ENCODE peak calls at places on chromosomes 2 and 18, in six cellular contexts. One of them, this sample, is unnamed.

GRCh38 chr2:24820175-24820513 is 26.9 kb downstream of the CENPO start:
- DNase-seq in fibroblast of villous mesenchyme: no peak
- DNase-seq in breast epithelium: no peak
- DNase-seq in foreskin fibroblast: no peak
- DNase-seq in tibial nerve: no peak
- DNase-seq in heart right ventricle: no peak
- DNase-seq in this sample: no peak

GRCh38 chr2:11389048-11389413 is 44.6 kb upstream of the ROCK2 start:
- DNase-seq in tibial nerve: no peak
- DNase-seq in heart right ventricle: no peak
- DNase-seq in fibroblast of villous mesenchyme: no peak
- DNase-seq in foreskin fibroblast: no peak
- DNase-seq in breast epithelium: no peak
- DNase-seq in this sample: no peak

GRCh38 chr2:74585406-74586182 is 31.1 kb downstream of the DOK1 start:
- DNase-seq in breast epithelium: no peak
- DNase-seq in heart right ventricle: peak
- DNase-seq in foreskin fibroblast: no peak
- DNase-seq in fibroblast of villous mesenchyme: no peak
- DNase-seq in tibial nerve: peak
- DNase-seq in this sample: no peak

GRCh38 chr2:131049150-131049718 is 44.0 kb downstream of the FAM168B start:
- DNase-seq in tibial nerve: no peak
- DNase-seq in foreskin fibroblast: no peak
- DNase-seq in breast epithelium: no peak
- DNase-seq in heart right ventricle: no peak
- DNase-seq in fibroblast of villous mesenchyme: no peak
- DNase-seq in this sample: no peak

GRCh38 chr2:188902906-188903305 is 71.3 kb upstream of the COL3A1 start:
- DNase-seq in fibroblast of villous mesenchyme: peak
- DNase-seq in tibial nerve: no peak
- DNase-seq in heart right ventricle: no peak
- DNase-seq in breast epithelium: no peak
- DNase-seq in foreskin fibroblast: no peak
- DNase-seq in this sample: no peak

GRCh38 chr18:33014060-33014796 is 241.4 kb upstream of the KLHL14 start:
- DNase-seq in foreskin fibroblast: no peak
- DNase-seq in tibial nerve: no peak
- DNase-seq in fibroblast of villous mesenchyme: peak
- DNase-seq in heart right ventricle: no peak
- DNase-seq in breast epithelium: no peak
- DNase-seq in this sample: no peak

GRCh38 chr2:168211664-168212163 is 35.7 kb downstream of the STK39 start:
- DNase-seq in fibroblast of villous mesenchyme: no peak
- DNase-seq in tibial nerve: no peak
- DNase-seq in heart right ventricle: no peak
- DNase-seq in breast epithelium: no peak
- DNase-seq in foreskin fibroblast: no peak
- DNase-seq in this sample: no peak

GRCh38 chr2:233148354-233148753 is 88.2 kb downstream of the INPP5D start:
- DNase-seq in heart right ventricle: no peak
- DNase-seq in foreskin fibroblast: no peak
- DNase-seq in breast epithelium: no peak
- DNase-seq in tibial nerve: no peak
- DNase-seq in fibroblast of villous mesenchyme: no peak
- DNase-seq in this sample: no peak

GRCh38 chr2:3495956-3496355 is 23.4 kb downstream of the ADI1 start:
- DNase-seq in fibroblast of villous mesenchyme: no peak
- DNase-seq in foreskin fibroblast: no peak
- DNase-seq in tibial nerve: no peak
- DNase-seq in breast epithelium: no peak
- DNase-seq in heart right ventricle: no peak
- DNase-seq in this sample: no peak

GRCh38 chr2:189096769-189097447 is 82.7 kb downstream of the COL5A2 start:
- DNase-seq in breast epithelium: no peak
- DNase-seq in fibroblast of villous mesenchyme: peak
- DNase-seq in tibial nerve: no peak
- DNase-seq in foreskin fibroblast: peak
- DNase-seq in heart right ventricle: no peak
- DNase-seq in this sample: peak

GRCh38 chr2:28357055-28357454 is 35.6 kb upstream of the FOSL2 start:
- DNase-seq in foreskin fibroblast: no peak
- DNase-seq in heart right ventricle: no peak
- DNase-seq in fibroblast of villous mesenchyme: no peak
- DNase-seq in tibial nerve: no peak
- DNase-seq in breast epithelium: no peak
- DNase-seq in this sample: no peak

DNA sequence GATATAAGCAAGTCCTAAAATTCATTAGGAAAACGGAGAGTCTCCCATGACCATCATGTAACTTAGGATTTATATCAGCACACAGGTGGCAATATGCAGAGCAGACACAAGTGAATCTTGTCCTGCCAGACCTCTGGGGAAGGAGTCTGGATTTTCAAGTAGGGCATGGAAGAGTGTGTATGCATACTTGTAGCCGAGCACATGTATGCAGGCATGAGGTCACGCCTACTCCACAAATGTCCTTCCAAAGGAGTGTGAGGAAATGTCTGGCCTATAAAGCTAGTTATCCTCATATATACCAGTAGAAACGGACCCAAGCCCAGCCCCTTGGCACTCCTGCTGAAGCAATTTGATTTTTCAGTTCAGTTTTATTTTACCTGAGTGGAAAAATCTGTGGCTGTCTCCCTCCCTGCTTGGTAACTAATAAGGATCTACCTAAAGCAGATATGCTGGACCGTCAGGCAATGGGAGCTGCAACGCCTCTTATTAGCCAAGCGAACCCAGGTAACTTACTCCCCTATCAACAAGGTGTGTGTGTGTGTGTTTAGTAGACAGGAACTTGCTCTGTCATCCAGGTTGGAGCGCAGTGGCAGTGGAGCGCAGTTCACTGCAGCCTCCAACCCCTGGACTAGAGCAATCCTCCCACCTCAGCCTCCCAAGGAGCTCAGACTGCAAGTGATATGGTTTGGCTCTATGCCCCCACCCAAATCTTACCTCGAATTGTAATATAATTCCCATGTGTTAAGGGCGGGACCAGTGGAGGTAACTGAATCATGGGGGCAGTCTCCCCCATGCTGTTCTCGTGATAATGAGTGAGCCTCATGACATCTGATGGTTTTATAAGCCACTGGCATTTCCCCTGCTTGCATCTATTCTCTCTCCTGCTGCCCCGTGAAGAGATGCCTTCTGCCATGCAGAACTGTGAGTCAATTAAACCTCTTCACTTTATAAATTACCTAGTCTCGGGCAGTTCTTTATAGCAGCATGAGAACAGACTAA is 2.8 kb downstream of the STAT1 start:
- DNase-seq in foreskin fibroblast: no peak
- DNase-seq in breast epithelium: no peak
- DNase-seq in tibial nerve: no peak
- DNase-seq in fibroblast of villous mesenchyme: no peak
- DNase-seq in heart right ventricle: no peak
- DNase-seq in this sample: no peak
- H3K4me3 ChIP-seq in foreskin fibroblast: peak
- H3K4me3 ChIP-seq in breast epithelium: peak
- H3K4me3 ChIP-seq in tibial nerve: no peak
- H3K4me3 ChIP-seq in fibroblast of villous mesenchyme: no peak
- H3K4me3 ChIP-seq in heart right ventricle: peak
- H3K4me3 ChIP-seq in this sample: no peak

GRCh38 chr2:195532628-195533271 is 124.3 kb upstream of the SLC39A10 start:
- DNase-seq in breast epithelium: no peak
- DNase-seq in fibroblast of villous mesenchyme: peak
- DNase-seq in tibial nerve: no peak
- DNase-seq in heart right ventricle: no peak
- DNase-seq in foreskin fibroblast: no peak
- DNase-seq in this sample: no peak

GRCh38 chr2:195535911-195536522 is 121.0 kb upstream of the SLC39A10 start:
- DNase-seq in tibial nerve: no peak
- DNase-seq in heart right ventricle: peak
- DNase-seq in breast epithelium: no peak
- DNase-seq in fibroblast of villous mesenchyme: no peak
- DNase-seq in foreskin fibroblast: no peak
- DNase-seq in this sample: no peak

GRCh38 chr2:195532255-195532627 is 124.8 kb upstream of the SLC39A10 start:
- DNase-seq in foreskin fibroblast: no peak
- DNase-seq in breast epithelium: no peak
- DNase-seq in fibroblast of villous mesenchyme: no peak
- DNase-seq in heart right ventricle: no peak
- DNase-seq in tibial nerve: no peak
- DNase-seq in this sample: no peak

GRCh38 chr2:195531754-195532153 is 125.3 kb upstream of the SLC39A10 start:
- DNase-seq in breast epithelium: no peak
- DNase-seq in heart right ventricle: no peak
- DNase-seq in foreskin fibroblast: no peak
- DNase-seq in tibial nerve: no peak
- DNase-seq in fibroblast of villous mesenchyme: no peak
- DNase-seq in this sample: no peak

DNA sequence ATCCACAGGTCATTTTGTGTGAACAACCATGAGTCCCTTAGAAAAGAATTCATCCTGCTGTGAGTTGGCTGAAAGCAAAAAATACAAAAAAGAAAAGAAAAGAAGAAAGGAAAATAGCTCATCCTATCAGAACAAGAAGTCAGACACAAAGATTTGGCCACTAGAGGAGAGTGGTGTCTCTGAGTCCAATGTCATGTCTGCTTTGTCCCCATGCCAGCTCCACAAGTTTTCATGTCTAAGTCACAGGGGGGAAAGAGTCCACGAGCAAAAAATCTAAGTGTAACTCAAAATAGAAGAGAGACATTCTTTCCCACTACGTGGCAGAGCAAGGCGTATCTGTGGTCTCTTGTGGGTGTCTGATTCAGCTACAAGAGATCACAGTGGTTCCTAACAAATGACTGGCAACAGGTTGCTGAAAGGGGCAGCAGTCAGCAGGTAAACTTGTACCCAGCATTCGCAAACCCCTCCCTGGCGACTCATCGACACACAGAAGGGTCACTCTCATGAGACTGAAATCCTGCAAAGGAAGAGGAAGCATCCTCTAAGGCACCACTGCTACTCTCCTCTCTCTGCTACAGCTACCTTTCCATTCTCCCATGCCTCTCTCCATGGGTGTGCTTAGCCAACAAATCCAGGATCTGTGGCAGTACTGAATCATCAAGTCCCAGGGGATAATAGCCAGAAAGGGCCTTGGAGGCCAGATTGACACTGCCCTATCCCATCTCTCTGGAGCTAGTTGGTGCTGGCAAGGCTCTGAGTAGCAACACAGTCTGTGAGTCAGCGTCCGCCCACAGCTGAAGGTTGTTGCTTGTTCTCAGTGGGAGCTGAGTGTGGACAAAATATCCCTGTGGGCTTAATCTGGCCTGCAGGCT is 123.0 kb upstream of the SLC39A10 start:
- DNase-seq in foreskin fibroblast: peak
- DNase-seq in breast epithelium: peak
- DNase-seq in tibial nerve: peak
- DNase-seq in fibroblast of villous mesenchyme: peak
- DNase-seq in heart right ventricle: peak
- DNase-seq in this sample: peak
- TF ChIP-seq CTCF in foreskin fibroblast: peak
- TF ChIP-seq CTCF in breast epithelium: no peak
- TF ChIP-seq CTCF in tibial nerve: no peak
- TF ChIP-seq CTCF in fibroblast of villous mesenchyme: no peak
- TF ChIP-seq CTCF in heart right ventricle: no peak
- TF ChIP-seq CTCF in this sample: peak

DNA sequence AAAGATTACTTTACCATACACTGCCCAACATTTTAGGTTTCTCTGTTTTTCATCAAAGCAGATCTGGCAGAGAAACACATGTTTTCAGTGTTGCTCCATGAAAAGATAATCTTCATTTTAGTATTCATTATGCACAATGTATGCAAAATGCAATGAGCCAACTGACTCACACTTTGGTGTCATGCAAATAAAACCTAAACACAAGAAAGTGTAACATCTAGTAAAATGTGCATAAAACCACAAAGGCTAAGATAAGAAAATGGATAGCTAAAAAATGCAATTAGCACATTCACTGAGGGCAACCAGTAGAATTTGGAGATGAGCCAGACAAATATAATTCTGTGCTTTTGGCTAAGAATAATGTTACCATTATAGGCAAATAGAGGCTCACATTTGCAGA is 203.5 kb upstream of the UBE2E3 start:
- DNase-seq in heart right ventricle: no peak
- DNase-seq in tibial nerve: no peak
- DNase-seq in breast epithelium: no peak
- DNase-seq in foreskin fibroblast: no peak
- DNase-seq in fibroblast of villous mesenchyme: peak
- DNase-seq in this sample: no peak
- H3K4me3 ChIP-seq in heart right ventricle: no peak
- H3K4me3 ChIP-seq in tibial nerve: no peak
- H3K4me3 ChIP-seq in breast epithelium: no peak
- H3K4me3 ChIP-seq in foreskin fibroblast: no peak
- H3K4me3 ChIP-seq in fibroblast of villous mesenchyme: no peak
- H3K4me3 ChIP-seq in this sample: no peak

GRCh38 chr18:75249672-75250470 is 39.3 kb downstream of the TSHZ1 start:
- DNase-seq in fibroblast of villous mesenchyme: no peak
- DNase-seq in tibial nerve: no peak
- DNase-seq in breast epithelium: no peak
- DNase-seq in foreskin fibroblast: no peak
- DNase-seq in heart right ventricle: no peak
- DNase-seq in this sample: no peak

GRCh38 chr18:75248426-75249191 is 38.0 kb downstream of the TSHZ1 start:
- DNase-seq in breast epithelium: no peak
- DNase-seq in fibroblast of villous mesenchyme: peak
- DNase-seq in tibial nerve: no peak
- DNase-seq in foreskin fibroblast: no peak
- DNase-seq in heart right ventricle: no peak
- DNase-seq in this sample: no peak

GRCh38 chr18:75247601-75248421 is 37.2 kb downstream of the TSHZ1 start:
- DNase-seq in fibroblast of villous mesenchyme: peak
- DNase-seq in foreskin fibroblast: no peak
- DNase-seq in breast epithelium: no peak
- DNase-seq in tibial nerve: no peak
- DNase-seq in heart right ventricle: peak
- DNase-seq in this sample: peak

GRCh38 chr18:75250471-75250821 is 39.8 kb downstream of the TSHZ1 start:
- DNase-seq in tibial nerve: no peak
- DNase-seq in fibroblast of villous mesenchyme: no peak
- DNase-seq in foreskin fibroblast: no peak
- DNase-seq in breast epithelium: no peak
- DNase-seq in heart right ventricle: no peak
- DNase-seq in this sample: no peak

DNA sequence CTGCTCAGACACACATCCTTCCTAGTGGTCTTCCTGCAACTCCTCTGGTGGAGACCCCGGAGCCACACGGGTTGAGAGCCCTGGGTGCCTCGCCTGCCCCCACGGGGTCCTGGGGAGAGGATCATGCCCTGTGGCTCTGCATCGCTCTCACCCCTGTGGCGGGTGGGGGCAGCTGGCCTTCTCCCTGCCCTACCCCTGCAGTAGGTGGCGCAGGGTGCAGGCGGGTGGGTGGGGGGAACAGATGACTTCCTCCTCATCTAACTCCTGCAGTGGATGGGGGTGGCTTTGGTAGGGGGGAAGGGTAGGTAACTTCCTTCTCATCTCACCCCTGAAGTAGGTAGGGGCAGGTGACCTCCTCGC is 38.6 kb downstream of the TSHZ1 start:
- DNase-seq in breast epithelium: no peak
- DNase-seq in foreskin fibroblast: no peak
- DNase-seq in fibroblast of villous mesenchyme: no peak
- DNase-seq in heart right ventricle: no peak
- DNase-seq in tibial nerve: no peak
- DNase-seq in this sample: no peak
- TF ChIP-seq CTCF in breast epithelium: no peak
- TF ChIP-seq CTCF in foreskin fibroblast: no peak
- TF ChIP-seq CTCF in fibroblast of villous mesenchyme: no peak
- TF ChIP-seq CTCF in heart right ventricle: no peak
- TF ChIP-seq CTCF in tibial nerve: no peak
- TF ChIP-seq CTCF in this sample: no peak